ENCODE peak calls at places on chromosomes 2 and 18, in ten cellular contexts. X is lower lobe of right lung, S is amniotic stem cell, V is cardiac fibroblast, G is ecto neural progenitor cell, Z is OCI-LY7, D is Calu3, N is neural crest cell, F is NCI-H2029, B is LoVo. E is an unnamed sample.
A peak's percentile ranks its signal among the peaks of the same experiment; 100 is the strongest.

GRCh38 chr2:29260151-29260772 is 145.0 kb downstream of the CLIP4 start:
- DNase-seq in X (no peak), S (no peak), V (peak; percentile 66), G (no peak), Z (no peak), D (no peak), N (no peak), F (no peak), B (no peak), E (no peak)

GRCh38 chr2:203787954-203788353 is 79.6 kb upstream of the CTLA4 start:
- DNase-seq in X (no peak), S (no peak), V (no peak), G (no peak), Z (peak; percentile 27), D (no peak), N (no peak), F (no peak), B (no peak), E (no peak)

GRCh38 chr2:188944442-188944841 is 29.7 kb upstream of the COL3A1 start:
- DNase-seq in X (no peak), S (no peak), V (no peak), G (no peak), Z (no peak), D (no peak), N (no peak), F (no peak), B (no peak), E (no peak)

GRCh38 chr2:42045956-42046748 is 1.7 kb upstream of the PKDCC start:
- DNase-seq in X (no peak), S (no peak), V (no peak), G (peak; percentile 63), Z (no peak), D (no peak), N (no peak), F (peak; percentile 18), B (no peak), E (peak; percentile 64)

GRCh38 chr2:171056307-171056706 is 104.4 kb downstream of the TLK1 start:
- DNase-seq in X (no peak), S (no peak), V (peak; percentile 19), G (no peak), Z (no peak), D (no peak), N (no peak), F (no peak), B (no peak), E (no peak)

GRCh38 chr2:31469648-31470047 is 55.1 kb upstream of the XDH start:
- DNase-seq in X (no peak), S (no peak), V (no peak), G (no peak), Z (no peak), D (no peak), N (no peak), F (no peak), B (no peak), E (no peak)

GRCh38 chr18:12283256-12283655 is 24.8 kb upstream of the TUBB6 start:
- DNase-seq in X (no peak), S (no peak), V (peak; percentile 36), G (no peak), Z (no peak), D (no peak), N (no peak), F (no peak), B (no peak), E (no peak)

GRCh38 chr2:207135340-207135739 is 30.4 kb downstream of the KLF7 start:
- DNase-seq in X (no peak), S (no peak), V (peak; percentile 63), G (no peak), Z (no peak), D (no peak), N (no peak), F (no peak), B (no peak), E (no peak)

GRCh38 chr2:222375798-222376197 is 48.5 kb upstream of the SGPP2 start:
- DNase-seq in X (no peak), S (no peak), V (no peak), G (no peak), Z (no peak), D (no peak), N (no peak), F (no peak), B (no peak), E (no peak)

GRCh38 chr2:156343096-156343939 is 10.8 kb upstream of the NR4A2 start:
- DNase-seq in X (no peak), S (no peak), V (no peak), G (no peak), Z (no peak), D (no peak), N (no peak), F (no peak), B (no peak), E (no peak)

GRCh38 chr18:596288-596881 is 403 bp upstream of the CLUL1 start:
- DNase-seq in X (no peak), S (no peak), V (no peak), G (peak; percentile 79), Z (peak; percentile 61), D (peak; percentile 6), N (peak; percentile 13), F (peak; percentile 64), B (peak; percentile 58), E (no peak)

GRCh38 chr2:222452422-222452950 is 28.1 kb downstream of the SGPP2 start:
- DNase-seq in X (no peak), S (no peak), V (no peak), G (no peak), Z (no peak), D (no peak), N (no peak), F (no peak), B (no peak), E (no peak)

GRCh38 chr2:199775297-199775696 is 75.7 kb downstream of the FTCDNL1 start:
- DNase-seq in X (no peak), S (no peak), V (no peak), G (no peak), Z (no peak), D (no peak), N (no peak), F (no peak), B (no peak), E (no peak)

GRCh38 chr2:16546128-16546754 is 119.4 kb downstream of the CYRIA start:
- DNase-seq in X (no peak), S (no peak), V (peak; percentile 33), G (no peak), Z (peak; percentile 69), D (peak; percentile 39), N (peak; percentile 49), F (no peak), B (peak; percentile 41), E (no peak)

GRCh38 chr2:195961873-195962272 is 106.8 kb downstream of the DNAH7 start:
- DNase-seq in X (no peak), S (no peak), V (no peak), G (no peak), Z (no peak), D (no peak), N (no peak), F (no peak), B (no peak), E (no peak)

GRCh38 chr2:145692971-145693478 is 1173.1 kb upstream of the ZEB2 start:
- DNase-seq in X (no peak), S (no peak), V (peak; percentile 85), G (no peak), Z (peak; percentile 5), D (peak; percentile 82), N (no peak), F (no peak), B (no peak), E (no peak)

GRCh38 chr2:72956050-72956395 is 38.7 kb downstream of the EMX1 start:
- DNase-seq in X (no peak), S (no peak), V (no peak), G (no peak), Z (no peak), D (no peak), N (no peak), F (no peak), B (no peak), E (no peak)

GRCh38 chr18:75070625-75071483 is 138.1 kb downstream of the PTGR3 start:
- DNase-seq in X (no peak), S (peak; percentile 28), V (peak; percentile 59), G (no peak), Z (peak; percentile 11), D (peak; percentile 7), N (no peak), F (peak; percentile 26), B (peak; percentile 14), E (peak; percentile 23)

GRCh38 chr2:179412116-179412515 is 147.5 kb upstream of the SESTD1 start:
- DNase-seq in X (no peak), S (no peak), V (no peak), G (no peak), Z (no peak), D (no peak), N (no peak), F (no peak), B (no peak), E (no peak)

GRCh38 chr2:88658318-88658717 is 31.1 kb upstream of the EIF2AK3 start:
- DNase-seq in X (no peak), S (no peak), V (peak; percentile 58), G (no peak), Z (no peak), D (no peak), N (no peak), F (no peak), B (no peak), E (no peak)

GRCh38 chr2:188976545-188977268 is 2.5 kb downstream of the COL3A1 start:
- DNase-seq in X (no peak), S (peak; percentile 23), V (peak; percentile 82), G (no peak), Z (peak; percentile 18), D (no peak), N (no peak), F (no peak), B (peak; percentile 46), E (no peak)

GRCh38 chr2:226213717-226214116 is 585.9 kb downstream of the IRS1 start:
- DNase-seq in X (no peak), S (peak; percentile 27), V (peak; percentile 69), G (no peak), Z (no peak), D (no peak), N (no peak), F (no peak), B (no peak), E (no peak)

GRCh38 chr18:73979742-73980141 is 167.9 kb downstream of the FBXO15 start:
- DNase-seq in X (no peak), S (peak; percentile 45), V (no peak), G (no peak), Z (no peak), D (no peak), N (no peak), F (peak; percentile 6), B (no peak), E (no peak)